ENCODE peak calls at places on chromosomes 13 and 19, in four cellular contexts. U, H, E and P are unnamed samples.

GRCh38 chr19:844300-844971 is 3.6 kb downstream of the PRTN3 start:
- DNase-seq in U (no peak), H (no peak), E (peak), P (no peak)

GRCh38 chr19:41927810-41928192 is 448 bp downstream of the ERFL start:
- DNase-seq in U (no peak), H (no peak), E (peak), P (no peak)

GRCh38 chr13:53605306-53605705 is 576.7 kb downstream of the OLFM4 start:
- DNase-seq in U (no peak), H (no peak), E (no peak), P (no peak)

GRCh38 chr13:50613356-50613831 is 230.1 kb downstream of the DLEU7 start:
- DNase-seq in U (no peak), H (no peak), E (peak), P (no peak)

GRCh38 chr13:38872693-38873092 is 117.9 kb downstream of the STOML3 start:
- DNase-seq in U (peak), H (no peak), E (peak), P (peak)

GRCh38 chr19:53520163-53520546 is 17.8 kb upstream of the ZNF331 start:
- DNase-seq in U (no peak), H (no peak), E (no peak), P (no peak)

GRCh38 chr13:91398413-91399188 is at the start of gene GPC5:
- DNase-seq in U (peak), H (no peak), E (peak), P (peak)

GRCh38 chr19:31675187-31675913 is 326.1 kb upstream of the TSHZ3 start:
- DNase-seq in U (no peak), H (no peak), E (no peak), P (no peak)

GRCh38 chr13:109778102-109778542 is 8.3 kb downstream of the IRS2 start:
- DNase-seq in U (no peak), H (no peak), E (no peak), P (no peak)

GRCh38 chr19:7916908-7917291 is 2.3 kb downstream of the TGFBR3L start:
- DNase-seq in U (no peak), H (no peak), E (no peak), P (no peak)

GRCh38 chr13:25097426-25097825 is 1.5 kb downstream of the PABPC3 start:
- DNase-seq in U (no peak), H (no peak), E (no peak), P (no peak)

GRCh38 chr13:75789451-75790197 is 153.5 kb downstream of the LMO7 start:
- DNase-seq in U (no peak), H (no peak), E (no peak), P (no peak)

GRCh38 chr19:18290250-18291018 is 9.0 kb upstream of the JUND start:
- DNase-seq in U (no peak), H (peak), E (no peak), P (no peak)

GRCh38 chr13:50358715-50359367 is 343.6 kb downstream of the KCNRG start:
- DNase-seq in U (no peak), H (no peak), E (no peak), P (no peak)

GRCh38 chr13:49023441-49023840 is 47.7 kb downstream of the FNDC3A start:
- DNase-seq in U (no peak), H (no peak), E (no peak), P (no peak)

GRCh38 chr13:97226788-97227627 is 4.9 kb downstream of the MBNL2 start:
- DNase-seq in U (no peak), H (no peak), E (no peak), P (peak)

DNA sequence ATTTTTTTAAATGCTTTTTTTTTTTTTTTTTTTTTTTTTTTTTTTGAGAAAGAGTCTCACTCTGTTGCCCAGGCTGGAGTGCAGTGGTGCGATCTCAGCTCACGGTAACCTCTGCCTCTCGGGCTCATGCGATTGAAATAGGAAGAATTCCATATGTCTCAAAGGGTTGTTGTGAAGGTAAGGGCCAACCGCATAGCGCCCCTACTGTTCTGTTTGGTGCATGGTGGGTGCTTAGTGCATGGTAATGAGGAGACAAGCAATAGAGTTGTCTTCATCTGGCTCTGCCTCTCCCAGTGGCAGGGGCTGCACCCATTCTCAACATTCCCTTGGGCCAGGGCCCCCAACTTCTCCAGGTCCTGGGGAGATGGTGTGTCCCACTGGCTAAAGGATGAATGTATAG is 68.7 kb downstream of the RASL11A start:
- DNase-seq in U (peak), H (no peak), E (peak), P (peak)
- TF ChIP-seq BHLHE40 in U (no peak), H (no peak), E (no peak), P (no peak)

DNA sequence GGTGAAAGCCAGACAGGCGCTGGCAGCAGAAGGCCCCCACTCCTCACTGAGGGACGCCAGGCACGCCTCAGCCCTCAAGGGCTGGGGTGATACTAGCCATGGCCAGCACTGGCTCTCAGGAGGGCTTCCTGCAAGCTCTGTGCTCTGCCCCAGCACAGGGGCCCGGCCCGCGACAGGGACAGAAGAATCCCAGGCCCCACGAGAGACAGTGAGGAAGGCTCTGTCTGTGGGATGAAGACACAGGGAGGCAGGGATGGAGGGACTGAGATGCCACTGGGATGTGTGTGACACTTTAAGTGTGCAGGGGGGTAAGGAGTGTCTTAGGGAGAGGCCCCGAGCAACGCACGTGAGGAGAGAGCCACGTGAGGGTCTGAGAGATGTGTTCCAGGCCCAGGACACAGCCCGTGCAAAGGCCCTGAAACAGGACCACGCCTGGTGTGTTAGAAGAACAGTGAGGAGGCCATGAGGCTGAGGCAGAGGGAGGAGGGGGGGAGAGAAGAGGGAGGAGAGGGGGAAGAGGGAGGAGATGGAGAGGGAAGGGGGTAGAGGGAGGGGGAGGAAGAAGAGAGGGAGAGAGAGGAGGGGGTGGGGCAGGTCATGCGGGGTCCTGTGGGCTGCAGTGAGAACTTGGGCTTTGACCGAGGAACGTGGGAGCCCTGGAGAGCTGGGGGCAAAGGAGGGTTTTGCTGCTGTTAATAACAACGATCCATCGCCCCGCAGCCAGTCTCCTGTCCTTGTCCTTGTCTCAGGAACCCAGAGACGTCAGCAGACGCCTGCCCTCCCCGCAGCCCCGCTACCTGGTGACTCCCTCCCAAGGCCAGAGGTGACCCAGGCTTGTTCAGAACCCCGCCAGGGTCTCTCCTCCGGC is 7.2 kb downstream of the RPL36 start:
- DNase-seq in U (no peak), H (no peak), E (no peak), P (no peak)
- TF ChIP-seq SP1 in U (no peak), H (no peak), E (no peak), P (no peak)

GRCh38 chr19:48913114-48913513 is 13.0 kb downstream of the NUCB1 start:
- DNase-seq in U (no peak), H (no peak), E (no peak), P (no peak)
- TF ChIP-seq FOXK2 in U (no peak), H (no peak), E (no peak), P (no peak)

GRCh38 chr13:100439247-100439955 is 149.2 kb downstream of the GGACT start:
- DNase-seq in U (no peak), H (no peak), E (no peak), P (no peak)
- TF ChIP-seq BHLHE40 in U (no peak), H (no peak), E (no peak), P (no peak)

GRCh38 chr13:44312898-44313551 is 60.6 kb upstream of the SERP2 start:
- DNase-seq in U (peak), H (no peak), E (no peak), P (no peak)
- TF ChIP-seq SP1 in U (no peak), H (no peak), E (no peak), P (no peak)

GRCh38 chr19:23509686-23510450 is 114.6 kb upstream of the ZNF91 start:
- DNase-seq in U (no peak), H (no peak), E (no peak), P (no peak)
- TF ChIP-seq FOXK2 in U (no peak), H (no peak), E (no peak), P (no peak)

GRCh38 chr13:42363941-42364612 is 92.1 kb downstream of the AKAP11 start:
- DNase-seq in U (no peak), H (no peak), E (no peak), P (no peak)
- TF ChIP-seq BHLHE40 in U (no peak), H (no peak), E (no peak), P (no peak)